ENCODE peak calls at places on chromosomes 1 and 21, in four cellular contexts. One of them, this sample, is unnamed.

GRCh38 chr1:184504695-184505338 is 118.0 kb downstream of the C1orf21 start:
- DNase-seq in GM23338: no peak
- DNase-seq in NB4: no peak
- DNase-seq in AG04450: no peak
- DNase-seq in this sample: no peak

GRCh38 chr1:155598842-155599331 is 11.1 kb upstream of the MSTO1 start:
- DNase-seq in AG04450: no peak
- DNase-seq in NB4: no peak
- DNase-seq in GM23338: peak
- DNase-seq in this sample: no peak

GRCh38 chr1:226512076-226512728 is 36.4 kb upstream of the STUM start:
- DNase-seq in GM23338: no peak
- DNase-seq in NB4: no peak
- DNase-seq in AG04450: no peak
- DNase-seq in this sample: no peak

GRCh38 chr1:33473900-33474299 is 1.5 kb downstream of the ZSCAN20 start:
- DNase-seq in AG04450: no peak
- DNase-seq in GM23338: no peak
- DNase-seq in NB4: no peak
- DNase-seq in this sample: no peak

GRCh38 chr21:44059710-44060109 is 47.5 kb upstream of the PWP2 start:
- DNase-seq in AG04450: no peak
- DNase-seq in NB4: no peak
- DNase-seq in GM23338: no peak
- DNase-seq in this sample: no peak

GRCh38 chr1:36710008-36710407 is 227.3 kb upstream of the CSF3R start:
- DNase-seq in NB4: no peak
- DNase-seq in GM23338: no peak
- DNase-seq in AG04450: no peak
- DNase-seq in this sample: no peak

GRCh38 chr1:204321665-204322064 is 38.1 kb downstream of the PLEKHA6 start:
- DNase-seq in NB4: no peak
- DNase-seq in GM23338: no peak
- DNase-seq in AG04450: no peak
- DNase-seq in this sample: no peak

GRCh38 chr21:37767984-37768383 is 148.3 kb downstream of the KCNJ6 start:
- DNase-seq in AG04450: no peak
- DNase-seq in NB4: no peak
- DNase-seq in GM23338: no peak
- DNase-seq in this sample: no peak

GRCh38 chr1:182389619-182390047 is 2.0 kb downstream of the GLUL start:
- DNase-seq in NB4: peak
- DNase-seq in AG04450: no peak
- DNase-seq in GM23338: no peak
- DNase-seq in this sample: no peak

GRCh38 chr21:42302292-42302650 is 12.9 kb downstream of the TFF3 start:
- DNase-seq in NB4: no peak
- DNase-seq in AG04450: no peak
- DNase-seq in GM23338: no peak
- DNase-seq in this sample: peak

GRCh38 chr1:187374742-187375141 is 546.0 kb downstream of the PLA2G4A start:
- DNase-seq in GM23338: peak
- DNase-seq in AG04450: no peak
- DNase-seq in NB4: no peak
- DNase-seq in this sample: no peak

GRCh38 chr1:53579221-53580008 is 120.2 kb downstream of the DMRTB1 start:
- DNase-seq in NB4: no peak
- DNase-seq in GM23338: no peak
- DNase-seq in AG04450: no peak
- DNase-seq in this sample: no peak

GRCh38 chr1:77509898-77510297 is 172.6 kb downstream of the ZZZ3 start:
- DNase-seq in NB4: no peak
- DNase-seq in GM23338: no peak
- DNase-seq in AG04450: no peak
- DNase-seq in this sample: no peak

GRCh38 chr1:2290171-2290578 is 62.1 kb downstream of the SKI start:
- DNase-seq in AG04450: no peak
- DNase-seq in NB4: no peak
- DNase-seq in GM23338: no peak
- DNase-seq in this sample: no peak

GRCh38 chr1:40270152-40270834 is 12.3 kb downstream of the ZMPSTE24 start:
- DNase-seq in NB4: no peak
- DNase-seq in GM23338: no peak
- DNase-seq in AG04450: no peak
- DNase-seq in this sample: no peak

GRCh38 chr21:42031241-42031640 is 21.1 kb upstream of the ZBTB21 start:
- DNase-seq in AG04450: no peak
- DNase-seq in NB4: no peak
- DNase-seq in GM23338: no peak
- DNase-seq in this sample: no peak

GRCh38 chr1:239527046-239527693 is 140.8 kb downstream of the CHRM3 start:
- DNase-seq in NB4: no peak
- DNase-seq in GM23338: no peak
- DNase-seq in AG04450: no peak
- DNase-seq in this sample: no peak

GRCh38 chr1:67626495-67627235 is 58.3 kb upstream of the GADD45A start:
- DNase-seq in GM23338: no peak
- DNase-seq in AG04450: no peak
- DNase-seq in NB4: no peak
- DNase-seq in this sample: no peak

GRCh38 chr1:84632975-84633427 is 57.3 kb downstream of the SSX2IP start:
- DNase-seq in GM23338: no peak
- DNase-seq in AG04450: peak
- DNase-seq in NB4: no peak
- DNase-seq in this sample: no peak

GRCh38 chr1:179083031-179083345 is 1.1 kb downstream of the TOR3A start:
- DNase-seq in AG04450: no peak
- DNase-seq in GM23338: no peak
- DNase-seq in NB4: peak
- DNase-seq in this sample: no peak

GRCh38 chr1:167611983-167612382 is 18.0 kb upstream of the RCSD1 start:
- DNase-seq in AG04450: no peak
- DNase-seq in GM23338: no peak
- DNase-seq in NB4: no peak
- DNase-seq in this sample: no peak

GRCh38 chr1:158058339-158059025 is 65.0 kb downstream of the KIRREL1 start:
- DNase-seq in AG04450: no peak
- DNase-seq in GM23338: no peak
- DNase-seq in NB4: no peak
- DNase-seq in this sample: no peak

GRCh38 chr1:12167493-12168429 is 970 bp downstream of the TNFRSF1B start:
- DNase-seq in GM23338: no peak
- DNase-seq in AG04450: no peak
- DNase-seq in NB4: peak
- DNase-seq in this sample: peak

GRCh38 chr1:63868220-63868897 is 94.5 kb downstream of the ROR1 start:
- DNase-seq in NB4: no peak
- DNase-seq in GM23338: no peak
- DNase-seq in AG04450: no peak
- DNase-seq in this sample: no peak

GRCh38 chr1:224217655-224218615 is 34.9 kb downstream of the DEGS1 start:
- DNase-seq in GM23338: no peak
- DNase-seq in AG04450: no peak
- DNase-seq in NB4: no peak
- DNase-seq in this sample: no peak

GRCh38 chr21:33026878-33027400 is 1.2 kb downstream of the OLIG2 start:
- DNase-seq in AG04450: no peak
- DNase-seq in GM23338: peak
- DNase-seq in NB4: no peak
- DNase-seq in this sample: peak
- H3K4me3 ChIP-seq in AG04450: no peak
- H3K4me3 ChIP-seq in GM23338: peak
- H3K4me3 ChIP-seq in NB4: peak
- H3K4me3 ChIP-seq in this sample: no peak

GRCh38 chr1:196777603-196778002 is 3.0 kb downstream of the CFHR3 start:
- DNase-seq in AG04450: no peak
- DNase-seq in NB4: no peak
- DNase-seq in GM23338: no peak
- DNase-seq in this sample: no peak

GRCh38 chr1:196774195-196774594 is 445 bp upstream of the CFHR3 start:
- DNase-seq in NB4: no peak
- DNase-seq in GM23338: no peak
- DNase-seq in AG04450: no peak
- DNase-seq in this sample: no peak

GRCh38 chr1:196774603-196775002 is at the start of gene CFHR3:
- DNase-seq in GM23338: no peak
- DNase-seq in AG04450: no peak
- DNase-seq in NB4: no peak
- DNase-seq in this sample: no peak

GRCh38 chr1:196773713-196774112 is 927 bp upstream of the CFHR3 start:
- DNase-seq in GM23338: no peak
- DNase-seq in NB4: no peak
- DNase-seq in AG04450: no peak
- DNase-seq in this sample: no peak

DNA sequence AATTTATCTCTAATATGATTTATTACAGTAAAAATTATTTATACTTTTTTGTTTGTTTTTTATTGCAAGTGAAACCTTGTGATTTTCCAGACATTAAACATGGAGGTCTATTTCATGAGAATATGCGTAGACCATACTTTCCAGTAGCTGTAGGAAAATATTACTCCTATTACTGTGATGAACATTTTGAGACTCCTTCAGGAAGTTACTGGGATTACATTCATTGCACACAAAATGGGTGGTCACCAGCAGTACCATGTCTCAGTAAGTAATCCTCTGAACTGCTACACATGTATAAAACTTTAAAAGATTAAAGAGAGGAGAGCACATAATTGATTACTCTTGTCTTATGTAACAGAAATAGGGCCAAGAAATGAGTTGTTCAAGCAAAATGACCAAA is 4.5 kb downstream of the CFHR3 start:
- DNase-seq in NB4: peak
- DNase-seq in AG04450: no peak
- DNase-seq in GM23338: no peak
- DNase-seq in this sample: peak
- H3K4me3 ChIP-seq in NB4: no peak
- H3K4me3 ChIP-seq in AG04450: no peak
- H3K4me3 ChIP-seq in GM23338: no peak
- H3K4me3 ChIP-seq in this sample: no peak

GRCh38 chr1:14100916-14101315 is 400.9 kb downstream of the PRDM2 start:
- DNase-seq in NB4: no peak
- DNase-seq in AG04450: no peak
- DNase-seq in GM23338: no peak
- DNase-seq in this sample: no peak
- H3K4me3 ChIP-seq in NB4: no peak
- H3K4me3 ChIP-seq in AG04450: no peak
- H3K4me3 ChIP-seq in GM23338: no peak
- H3K4me3 ChIP-seq in this sample: no peak

GRCh38 chr1:111204923-111205723 is 4.7 kb upstream of the DENND2D start:
- DNase-seq in AG04450: no peak
- DNase-seq in GM23338: no peak
- DNase-seq in NB4: peak
- DNase-seq in this sample: no peak
- H3K4me3 ChIP-seq in AG04450: no peak
- H3K4me3 ChIP-seq in GM23338: peak
- H3K4me3 ChIP-seq in NB4: no peak
- H3K4me3 ChIP-seq in this sample: no peak

GRCh38 chr1:25433389-25434186 is 2.9 kb downstream of the MACO1 start:
- DNase-seq in GM23338: no peak
- DNase-seq in AG04450: no peak
- DNase-seq in NB4: no peak
- DNase-seq in this sample: no peak
- H3K4me3 ChIP-seq in GM23338: no peak
- H3K4me3 ChIP-seq in AG04450: no peak
- H3K4me3 ChIP-seq in NB4: peak
- H3K4me3 ChIP-seq in this sample: no peak

DNA sequence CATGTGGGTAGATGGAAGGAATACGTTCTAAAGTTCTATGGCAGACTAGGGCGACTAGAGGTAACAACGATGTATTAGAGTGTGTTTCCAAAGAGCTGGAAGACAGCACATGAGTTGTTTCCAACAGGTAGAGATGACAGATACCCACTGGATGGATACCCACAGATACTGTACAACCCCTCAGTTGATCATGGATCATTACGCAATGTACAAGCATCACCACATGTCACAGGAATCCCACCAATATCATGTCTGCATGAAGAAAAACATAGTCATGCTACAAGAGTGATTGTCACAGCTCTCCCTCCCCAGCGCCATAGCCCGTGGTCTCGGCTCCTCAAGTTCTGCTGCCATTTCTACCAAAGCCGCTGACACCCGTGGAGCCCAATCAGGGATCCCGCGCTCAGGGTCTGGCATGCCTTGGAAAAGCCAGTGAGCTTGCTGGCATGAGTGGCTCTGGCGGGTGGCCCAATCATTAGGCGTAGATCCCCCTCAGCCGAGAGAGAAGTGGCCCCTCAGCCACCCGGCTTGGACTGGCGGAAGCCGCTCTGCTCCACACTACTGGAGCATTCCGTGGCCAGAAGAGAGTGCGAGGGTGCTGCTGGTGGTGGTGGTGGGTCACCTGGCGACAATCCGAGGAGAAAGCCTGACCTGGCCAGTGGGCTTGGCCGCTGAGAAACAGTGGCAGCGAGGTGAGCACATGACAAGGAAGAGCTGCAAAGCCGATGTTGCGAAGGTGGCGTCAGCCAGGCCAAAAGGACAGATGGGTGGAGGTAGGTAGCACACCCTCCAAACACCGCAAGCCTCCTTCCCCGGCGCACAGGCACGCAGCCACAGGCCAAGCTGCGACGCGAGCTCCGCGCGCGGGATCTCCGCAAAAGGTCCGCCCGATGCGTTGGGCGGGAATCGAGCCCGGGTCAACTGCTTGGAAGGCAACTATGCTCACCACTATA is 65.7 kb upstream of the FCGR2A start:
- DNase-seq in AG04450: no peak
- DNase-seq in GM23338: peak
- DNase-seq in NB4: peak
- DNase-seq in this sample: peak
- H3K4me3 ChIP-seq in AG04450: peak
- H3K4me3 ChIP-seq in GM23338: peak
- H3K4me3 ChIP-seq in NB4: peak
- H3K4me3 ChIP-seq in this sample: peak

DNA sequence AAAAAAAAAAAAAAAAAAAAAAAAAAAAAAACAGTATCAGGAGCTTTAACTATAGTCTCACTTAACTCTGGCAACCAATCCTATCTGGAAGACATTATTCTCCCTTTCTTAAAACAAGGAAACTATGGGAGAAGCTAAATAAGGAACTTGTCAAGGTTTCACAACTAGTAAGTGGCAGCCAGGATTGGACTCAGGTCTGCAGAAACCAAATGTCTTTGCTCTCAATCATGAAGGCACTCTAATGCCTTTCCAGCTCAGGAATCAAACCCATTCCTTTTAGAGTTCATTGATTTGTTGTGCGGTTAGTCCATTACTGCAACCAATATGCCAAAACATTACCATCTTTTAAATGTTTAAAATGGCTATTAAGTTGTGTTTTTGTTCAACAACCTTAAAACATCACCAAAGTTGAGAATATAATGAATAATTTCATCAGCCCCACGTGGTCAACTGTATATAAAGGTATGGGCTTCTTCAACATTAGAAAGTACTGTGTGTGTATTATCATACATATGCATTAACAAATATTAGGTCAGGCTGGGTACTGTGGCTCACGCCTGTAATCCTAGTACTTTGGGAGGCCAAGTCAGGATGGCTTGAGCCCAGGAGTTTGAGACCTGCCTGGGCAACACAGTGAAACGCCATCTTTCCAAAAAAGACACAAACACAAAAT is 1.5 kb downstream of the EPRS1 start:
- DNase-seq in NB4: peak
- DNase-seq in AG04450: no peak
- DNase-seq in GM23338: no peak
- DNase-seq in this sample: no peak
- H3K4me3 ChIP-seq in NB4: peak
- H3K4me3 ChIP-seq in AG04450: peak
- H3K4me3 ChIP-seq in GM23338: peak
- H3K4me3 ChIP-seq in this sample: peak

This sample was measured in H7.